ENCODE peak calls at places on chromosome 1, in four cellular contexts. F, R, S and H are unnamed samples.

GRCh38 chr1:151864411-151864810 is 10.9 kb upstream of the THEM5 start:
- DNase-seq in F (no peak), S (no peak), R (no peak), H (no peak)

GRCh38 chr1:183877321-183877720 is 72.4 kb downstream of the RGL1 start:
- DNase-seq in F (no peak), R (peak; percentile 58), S (peak; percentile 76), H (no peak)

GRCh38 chr1:45894331-45894730 is 90.9 kb downstream of the MAST2 start:
- DNase-seq in R (no peak), F (no peak), S (no peak), H (no peak)

GRCh38 chr1:1371354-1371740 is 3.7 kb downstream of the AURKAIP1 start:
- DNase-seq in F (peak; percentile 44), S (peak; percentile 60), R (no peak), H (no peak)

GRCh38 chr1:229487181-229487580 is 21.0 kb downstream of the NUP133 start:
- DNase-seq in F (no peak), R (no peak), S (no peak), H (no peak)

GRCh38 chr1:18646776-18647410 is 16.2 kb downstream of the PAX7 start:
- DNase-seq in R (no peak), S (no peak), F (no peak), H (no peak)

GRCh38 chr1:106120789-106121188 is 935.7 kb upstream of the PRMT6 start:
- DNase-seq in S (no peak), R (no peak), F (no peak), H (no peak)

GRCh38 chr1:51784997-51785421 is 93.5 kb downstream of the NRDC start:
- DNase-seq in R (no peak), S (no peak), F (no peak), H (no peak)